ENCODE peak calls at places on chromosome 9, in four cellular contexts. E is right lobe of liver; K is H7; V is CD8-positive, alpha-beta T cell. M is an unnamed sample. For H3K36me3, the result is how much of the 10 kb centered on the place peaks cover.

GRCh38 chr9:23587903-23588302 is 238.1 kb downstream of the ELAVL2 start:
- DNase-seq in E (no peak), K (peak), V (no peak), M (no peak)

GRCh38 chr9:116726606-116727005 is 39.5 kb downstream of the TRIM32 start:
- DNase-seq in E (no peak), K (no peak), V (no peak), M (no peak)

GRCh38 chr9:36855443-36856315 is 178.4 kb downstream of the PAX5 start:
- DNase-seq in E (no peak), K (peak), V (peak), M (no peak)

GRCh38 chr9:87194471-87194870 is 247.2 kb upstream of the GAS1 start:
- DNase-seq in E (no peak), K (no peak), V (no peak), M (no peak)

GRCh38 chr9:4102078-4102477 is 197.8 kb downstream of the GLIS3 start:
- DNase-seq in E (no peak), K (no peak), V (no peak), M (no peak)

GRCh38 chr9:128702949-128703615 is 779 bp downstream of the PKN3 start:
- DNase-seq in E (peak), K (peak), V (no peak), M (peak)

GRCh38 chr9:115615821-115616665 is 498.1 kb upstream of the TNC start:
- DNase-seq in E (no peak), K (no peak), V (no peak), M (no peak)

GRCh38 chr9:108186996-108187395 is 668.8 kb downstream of the ACTL7B start:
- DNase-seq in E (no peak), K (no peak), V (no peak), M (peak)

GRCh38 chr9:114606597-114607207 is 4.4 kb upstream of the TMEM268 start:
- DNase-seq in E (peak), K (no peak), V (no peak), M (no peak)

GRCh38 chr9:90343360-90343759 is 299.3 kb downstream of the DIRAS2 start:
- DNase-seq in E (no peak), K (no peak), V (no peak), M (no peak)

GRCh38 chr9:113674436-113674835 is 201.7 kb upstream of the ZNF618 start:
- DNase-seq in E (no peak), K (no peak), V (no peak), M (no peak)

GRCh38 chr9:33447404-33448158 is at the start of gene AQP3:
- DNase-seq in E (peak), K (peak), V (peak), M (peak)

GRCh38 chr9:76996700-76997099 is 22.8 kb upstream of the FOXB2 start:
- DNase-seq in E (no peak), K (peak), V (no peak), M (peak)

DNA sequence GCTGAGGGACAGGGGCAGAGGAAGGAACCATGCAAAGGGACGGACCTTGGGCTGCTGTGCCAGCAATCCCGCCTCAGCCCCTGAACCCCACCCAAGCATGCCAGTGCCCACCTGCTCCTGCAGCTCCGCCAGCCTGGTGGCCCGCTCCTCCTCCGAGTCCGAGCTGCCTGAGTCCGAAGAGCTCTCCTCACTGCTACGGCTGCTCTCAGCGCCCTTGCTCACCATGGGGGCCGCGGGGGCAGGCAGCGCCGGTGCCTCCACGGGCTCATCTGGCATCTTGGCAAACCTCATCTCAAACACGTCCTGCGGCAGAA is 16.3 kb downstream of the BRD3OS start:
- DNase-seq in E (peak), K (peak), V (no peak), M (no peak)
- H3K36me3 ChIP-seq in E (under half), K (under half), V (under half), M (half or more)

GRCh38 chr9:109781086-109781485 is 1.1 kb downstream of the PALM2AKAP2 start:
- DNase-seq in E (no peak), K (no peak), V (no peak), M (no peak)
- H3K4me3 ChIP-seq in E (peak), K (peak), V (no peak), M (peak)

DNA sequence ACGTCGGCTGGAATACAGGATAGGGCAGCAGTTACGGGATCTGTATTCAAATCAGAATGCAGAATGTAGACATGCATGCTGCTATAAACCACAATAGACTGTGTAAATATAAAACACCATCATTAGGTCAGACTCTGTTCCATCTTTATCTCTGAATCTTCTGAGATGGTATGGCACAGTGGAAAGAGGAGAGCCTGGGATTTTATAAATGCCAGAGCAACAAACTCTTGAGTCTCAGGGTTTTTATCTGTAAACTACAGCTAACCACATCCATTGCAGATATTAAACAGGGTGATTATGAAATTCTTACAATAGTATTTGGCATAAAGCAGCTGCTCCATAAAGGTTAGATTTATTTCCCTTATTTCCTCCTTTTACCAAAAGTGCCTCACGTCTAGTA is 108.7 kb downstream of the ZDHHC21 start:
- DNase-seq in E (no peak), K (no peak), V (no peak), M (no peak)
- H3K36me3 ChIP-seq in E (under half), K (under half), V (under half), M (under half)

DNA sequence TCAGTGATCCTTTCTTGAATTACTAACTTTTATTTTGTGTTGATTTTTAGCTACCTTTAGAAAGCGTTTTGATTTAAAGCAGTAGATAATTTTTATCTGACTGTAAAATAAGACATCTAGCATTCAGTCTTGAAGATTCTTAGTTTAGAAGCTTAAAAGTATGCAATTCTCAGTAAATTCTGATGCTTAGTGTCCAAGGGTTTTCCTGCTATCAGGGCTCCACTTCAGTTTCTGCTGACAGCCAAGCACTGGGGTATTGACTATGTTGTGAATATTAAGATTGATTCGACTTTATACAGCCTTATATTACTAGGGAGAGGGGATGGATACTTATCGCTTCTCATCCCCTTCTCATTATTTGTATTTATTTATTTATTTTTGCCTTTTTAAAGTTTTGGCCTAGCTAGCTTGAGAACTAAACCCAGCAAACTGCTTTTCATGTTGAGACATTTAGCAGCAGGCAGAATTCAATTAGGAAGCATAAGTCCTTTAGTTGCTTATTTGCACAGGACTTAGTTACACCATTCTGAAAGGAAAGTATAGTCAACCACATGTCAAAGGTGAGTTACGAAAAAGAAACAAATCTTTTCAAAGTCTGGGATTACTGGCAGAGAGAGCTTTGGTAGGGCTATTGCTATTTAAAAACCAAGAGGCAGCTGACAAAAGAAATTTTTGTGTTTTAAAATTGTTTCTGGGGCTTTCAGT is 2.9 kb downstream of the PBX3 start:
- DNase-seq in E (no peak), K (no peak), V (no peak), M (no peak)
- H3K4me3 ChIP-seq in E (peak), K (no peak), V (no peak), M (peak)

GRCh38 chr9:136424750-136425362 is 14.4 kb downstream of the PMPCA start:
- DNase-seq in E (no peak), K (no peak), V (no peak), M (no peak)
- H3K36me3 ChIP-seq in E (under half), K (under half), V (under half), M (half or more)

GRCh38 chr9:132946624-132947295 is 2.3 kb upstream of the TSC1 start:
- DNase-seq in E (no peak), K (peak), V (no peak), M (no peak)
- H3K4me3 ChIP-seq in E (no peak), K (no peak), V (no peak), M (no peak)

GRCh38 chr9:111588846-111589245 is 10.6 kb downstream of the PTGR1 start:
- DNase-seq in E (no peak), K (no peak), V (no peak), M (no peak)
- H3K36me3 ChIP-seq in E (under half), K (under half), V (under half), M (half or more)

DNA sequence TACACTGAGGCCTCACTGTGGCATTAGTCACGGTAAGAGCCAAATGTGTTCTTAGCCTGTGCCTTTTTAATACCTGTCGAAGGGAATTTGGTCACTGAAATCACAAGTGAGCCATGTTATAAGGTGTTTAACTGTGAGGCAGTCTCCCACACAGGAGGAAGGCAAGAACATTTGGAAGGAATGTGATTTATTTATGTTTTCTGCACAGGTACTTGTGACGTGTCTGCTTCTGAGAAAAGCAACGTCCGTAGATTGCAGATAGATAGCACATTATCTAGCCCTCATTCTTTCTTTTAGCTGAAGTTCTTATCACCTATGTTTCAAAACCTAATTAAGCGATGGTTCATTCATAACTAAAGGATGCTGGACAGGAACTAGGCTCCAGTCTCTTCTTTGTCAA is 19.0 kb upstream of the SMARCA2 start:
- DNase-seq in E (no peak), K (no peak), V (no peak), M (no peak)
- H3K4me3 ChIP-seq in E (no peak), K (no peak), V (no peak), M (no peak)

GRCh38 chr9:127504887-127505251 is 53.6 kb downstream of the LRSAM1 start:
- DNase-seq in E (no peak), K (no peak), V (no peak), M (no peak)
- H3K36me3 ChIP-seq in E (under half), K (under half), V (under half), M (half or more)

GRCh38 chr9:94554439-94555331 is at the start of gene PCAT7:
- DNase-seq in E (peak), K (peak), V (no peak), M (no peak)

GRCh38 chr9:94554078-94554438 is 825 bp upstream of the PCAT7 start:
- DNase-seq in E (no peak), K (peak), V (no peak), M (no peak)

GRCh38 chr9:94553029-94553938 is 1.6 kb upstream of the PCAT7 start:
- DNase-seq in E (peak), K (peak), V (no peak), M (no peak)
- H3K4me3 ChIP-seq in E (peak), K (no peak), V (no peak), M (no peak)

M was measured in left ventricle myocardium inferior.